ENCODE peak calls at places on chromosomes 7 and 10, in five cellular contexts. N is HT1080; T is activated CD4-positive, CD25-positive, alpha-beta regulatory T cell treated with anti-CD3 and anti-CD28 coated beads, Interleukin-2, amount 50 U/mL, for 72 hours; O is mucosa of descending colon; C is kidney epithelial cell. F is an unnamed sample.

GRCh38 chr7:75534727-75535307 is 42.7 kb downstream of the SPDYE5 start:
- DNase-seq in C (no peak), N (peak; percentile 73), O (no peak), T (no peak), F (peak; percentile 69)

GRCh38 chr10:43871004-43871439 is 222.3 kb upstream of the ZNF32 start:
- DNase-seq in O (no peak), C (no peak), N (no peak), T (no peak), F (peak; percentile 40)

GRCh38 chr7:50069613-50070012 is 23.4 kb downstream of the ZPBP start:
- DNase-seq in N (no peak), C (no peak), T (no peak), O (peak; percentile 49), F (peak; percentile 68)

GRCh38 chr10:23294638-23295247 is 49.9 kb downstream of the C10orf67 start:
- DNase-seq in N (no peak), T (no peak), O (no peak), C (no peak), F (peak; percentile 7)

GRCh38 chr10:86403183-86403797 is 36.7 kb upstream of the GRID1 start:
- DNase-seq in T (no peak), C (peak; percentile 43), N (no peak), O (no peak), F (no peak)

GRCh38 chr7:77327932-77328628 is 88.1 kb downstream of the GSAP start:
- DNase-seq in N (peak; percentile 70), O (no peak), C (no peak), T (no peak), F (peak; percentile 90)

GRCh38 chr10:54843085-54843646 is 42.1 kb upstream of the PCDH15 start:
- DNase-seq in O (no peak), T (no peak), N (no peak), C (no peak), F (no peak)

GRCh38 chr10:61628875-61629513 is 33.7 kb upstream of the CABCOCO1 start:
- DNase-seq in N (peak; percentile 77), C (peak; percentile 92), T (no peak), O (no peak), F (peak; percentile 82)

GRCh38 chr10:397321-398068 is 262.2 kb downstream of the ZMYND11 start:
- DNase-seq in T (no peak), C (no peak), N (no peak), O (no peak), F (no peak)

F was measured in RPMI7951.